ENCODE peak calls at places on chromosome 4, in four cellular contexts. G is dorsolateral prefrontal cortex, A is bronchial epithelial cell, F is WERI-Rb-1. C is an unnamed sample.

GRCh38 chr4:94911141-94911540 is 153.4 kb downstream of the BMPR1B start:
- DNase-seq in G (no peak), A (no peak), F (no peak), C (no peak)

GRCh38 chr4:153166971-153167501 is 37.2 kb upstream of the TRIM2 start:
- DNase-seq in G (no peak), A (peak; percentile 46), F (no peak), C (no peak)

GRCh38 chr4:2084316-2084715 is 25.2 kb downstream of the NAT8L start:
- DNase-seq in G (no peak), A (no peak), F (peak; percentile 4), C (no peak)

GRCh38 chr4:28093071-28093470 is 1232.4 kb downstream of the STIM2 start:
- DNase-seq in G (no peak), A (no peak), F (no peak), C (no peak)

GRCh38 chr4:125187621-125188176 is 127.1 kb upstream of the FAT4 start:
- DNase-seq in G (no peak), A (peak; percentile 67), F (no peak), C (no peak)

GRCh38 chr4:98887137-98887536 is 41.8 kb downstream of the EIF4E start:
- DNase-seq in G (no peak), A (no peak), F (no peak), C (no peak)

GRCh38 chr4:39480251-39480650 is 21.4 kb downstream of the LIAS start:
- DNase-seq in G (no peak), A (no peak), F (no peak), C (no peak)

GRCh38 chr4:138828926-138829325 is 186.7 kb upstream of the NOCT start:
- DNase-seq in G (no peak), A (no peak), F (no peak), C (no peak)

GRCh38 chr4:94208268-94208667 is 603 bp downstream of the SMARCAD1 start:
- DNase-seq in G (no peak), A (no peak), F (no peak), C (no peak)

GRCh38 chr4:27703771-27704170 is 843.1 kb downstream of the STIM2 start:
- DNase-seq in G (no peak), A (no peak), F (no peak), C (no peak)

GRCh38 chr4:133152801-133153526 is 3.9 kb downstream of the PCDH10 start:
- DNase-seq in G (peak; percentile 39), A (no peak), F (no peak), C (no peak)
- H3K4me3 ChIP-seq in G (peak overlapping the region; percentile 81), A (no peak overlapping the region), F (no peak overlapping the region), C (peak overlapping the region; percentile 46)

DNA sequence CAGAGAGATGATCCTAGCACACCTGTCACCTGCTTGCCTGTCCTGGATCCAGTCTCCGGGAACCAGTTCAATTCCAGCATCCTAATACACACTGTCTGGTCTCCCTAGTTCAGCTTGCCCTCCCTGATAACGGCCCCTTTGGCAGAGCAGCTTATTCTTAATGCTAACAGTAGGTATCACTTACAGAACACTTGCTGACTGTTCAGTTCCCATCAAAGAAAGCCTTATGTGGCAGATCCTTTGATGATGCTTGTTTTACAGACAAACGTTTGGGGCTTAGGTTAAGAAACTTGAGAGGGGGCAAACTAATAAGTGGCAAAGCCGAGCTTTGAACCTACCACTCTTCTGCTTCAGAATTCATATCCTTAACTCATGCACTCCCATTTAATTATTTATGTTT is 885 bp downstream of the RASSF6 start:
- DNase-seq in G (no peak), A (no peak), F (no peak), C (no peak)
- H3K4me3 ChIP-seq in G (no peak overlapping the region), A (peak overlapping the region; percentile 46), F (no peak overlapping the region), C (no peak overlapping the region)

GRCh38 chr4:7871356-7871755 is 68.3 kb downstream of the AFAP1 start:
- DNase-seq in G (no peak), A (no peak), F (no peak), C (no peak)
- H3K4me3 ChIP-seq in G (no peak overlapping the region), A (no peak overlapping the region), F (no peak overlapping the region), C (no peak overlapping the region)

DNA sequence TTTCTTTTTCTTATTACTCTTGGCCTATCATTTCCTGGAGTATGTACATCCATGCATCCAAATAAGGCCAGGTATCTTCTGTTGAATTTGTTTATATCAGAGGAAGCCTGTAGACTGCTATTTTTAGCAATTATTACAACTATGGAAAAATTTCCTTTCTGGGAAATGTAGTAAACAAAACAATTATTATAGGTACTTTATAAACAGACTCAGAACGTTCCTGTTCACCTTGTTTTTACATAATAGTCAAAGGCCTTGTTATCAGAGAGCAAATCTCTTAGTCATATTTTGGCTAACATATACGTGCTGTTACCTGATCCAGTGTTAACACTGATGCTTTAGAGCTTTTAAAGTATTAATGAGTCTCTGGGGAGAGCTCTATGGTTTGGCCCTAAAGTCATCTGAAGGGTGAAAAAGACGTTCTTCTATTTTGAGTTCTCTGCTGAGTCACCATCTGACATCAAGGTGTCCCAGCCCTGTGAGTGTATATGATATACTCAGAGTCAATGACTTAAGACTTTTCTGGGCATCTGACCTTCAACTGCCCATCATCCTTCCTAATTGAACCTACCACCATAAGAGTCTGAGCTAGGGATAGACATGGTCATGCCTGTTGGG is 7.3 kb downstream of the SPARCL1 start:
- DNase-seq in G (no peak), A (peak; percentile 91), F (no peak), C (no peak)
- H3K4me3 ChIP-seq in G (no peak overlapping the region), A (no peak overlapping the region), F (no peak overlapping the region), C (no peak overlapping the region)

DNA sequence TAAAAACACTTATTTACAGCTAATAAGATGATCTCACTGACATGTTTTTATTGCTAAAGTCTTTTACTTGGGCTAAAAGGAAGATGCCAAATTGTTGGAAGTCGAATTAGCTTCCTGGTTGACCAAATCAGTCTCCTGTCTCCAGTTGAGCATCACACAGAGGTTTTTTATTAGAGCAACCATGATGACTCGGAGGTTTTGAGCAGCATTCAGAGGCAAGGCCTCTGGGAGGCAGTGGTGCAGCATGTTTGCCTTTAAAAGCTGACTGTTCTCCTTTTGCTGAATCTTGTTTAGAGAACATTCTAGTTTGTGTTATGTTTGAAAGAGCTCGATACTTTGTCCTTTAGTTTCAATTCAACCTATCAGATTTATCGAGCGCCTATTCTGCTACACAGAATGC is 2.1 kb downstream of the UCHL1 start:
- DNase-seq in G (peak; percentile 71), A (peak; percentile 52), F (peak; percentile 40), C (no peak)
- H3K4me3 ChIP-seq in G (peak overlapping the region; percentile 82), A (no peak overlapping the region), F (no peak overlapping the region), C (no peak overlapping the region)